ENCODE peak calls at places on chromosomes 3 and 15, in nine cellular contexts. R is SK-N-SH, O is stomach, N is transverse colon, M is H1, P is K562, Z is GM12878, H is endothelial cell of umbilical vein, S is HCT116. U is an unnamed sample. For H3K9me3, the result is how much of the 10 kb centered on the place peaks cover.

GRCh38 chr3:165984589-165984988 is 147.4 kb upstream of the BCHE start:
- DNase-seq in R (no peak), O (no peak), N (no peak), M (no peak), P (no peak), Z (no peak), H (no peak), S (no peak), U (no peak)

GRCh38 chr15:65666257-65666656 is 44.5 kb downstream of the SLC24A1 start:
- DNase-seq in R (no peak), O (no peak), N (no peak), M (no peak), P (no peak), Z (no peak), H (peak), S (no peak), U (no peak)

GRCh38 chr3:41682996-41683395 is 278.9 kb downstream of the ULK4 start:
- DNase-seq in R (no peak), O (no peak), N (no peak), M (no peak), P (no peak), Z (no peak), H (no peak), S (no peak), U (no peak)

GRCh38 chr15:47437492-47437891 is 279.8 kb upstream of the SEMA6D start:
- DNase-seq in R (no peak), O (no peak), N (no peak), M (no peak), P (no peak), Z (no peak), H (no peak), S (no peak), U (no peak)

GRCh38 chr15:98946301-98947255 is 61.0 kb downstream of the PGPEP1L start:
- DNase-seq in R (no peak), O (no peak), N (no peak), M (no peak), P (no peak), Z (no peak), H (peak), S (no peak), U (peak)

GRCh38 chr3:52712291-52713212 is 6.6 kb downstream of the SPCS1 start:
- DNase-seq in R (no peak), O (no peak), N (no peak), M (peak), P (no peak), Z (no peak), H (no peak), S (no peak), U (no peak)

GRCh38 chr15:76386178-76386577 is 49.6 kb downstream of the ISL2 start:
- DNase-seq in R (no peak), O (no peak), N (no peak), M (no peak), P (no peak), Z (no peak), H (no peak), S (no peak), U (no peak)

GRCh38 chr3:46987485-46988401 is 8.3 kb downstream of the NBEAL2 start:
- DNase-seq in R (no peak), O (peak), N (peak), M (peak), P (peak), Z (peak), H (peak), S (no peak), U (no peak)

GRCh38 chr3:179801831-179802230 is 149.0 kb downstream of the USP13 start:
- DNase-seq in R (no peak), O (no peak), N (no peak), M (no peak), P (no peak), Z (no peak), H (no peak), S (no peak), U (no peak)

GRCh38 chr3:157786216-157786615 is 283.0 kb upstream of the VEPH1 start:
- DNase-seq in R (no peak), O (no peak), N (no peak), M (no peak), P (no peak), Z (no peak), H (no peak), S (no peak), U (no peak)

GRCh38 chr3:172848910-172849309 is 98.4 kb downstream of the ECT2 start:
- DNase-seq in R (no peak), O (no peak), N (no peak), M (no peak), P (no peak), Z (no peak), H (peak), S (no peak), U (no peak)

DNA sequence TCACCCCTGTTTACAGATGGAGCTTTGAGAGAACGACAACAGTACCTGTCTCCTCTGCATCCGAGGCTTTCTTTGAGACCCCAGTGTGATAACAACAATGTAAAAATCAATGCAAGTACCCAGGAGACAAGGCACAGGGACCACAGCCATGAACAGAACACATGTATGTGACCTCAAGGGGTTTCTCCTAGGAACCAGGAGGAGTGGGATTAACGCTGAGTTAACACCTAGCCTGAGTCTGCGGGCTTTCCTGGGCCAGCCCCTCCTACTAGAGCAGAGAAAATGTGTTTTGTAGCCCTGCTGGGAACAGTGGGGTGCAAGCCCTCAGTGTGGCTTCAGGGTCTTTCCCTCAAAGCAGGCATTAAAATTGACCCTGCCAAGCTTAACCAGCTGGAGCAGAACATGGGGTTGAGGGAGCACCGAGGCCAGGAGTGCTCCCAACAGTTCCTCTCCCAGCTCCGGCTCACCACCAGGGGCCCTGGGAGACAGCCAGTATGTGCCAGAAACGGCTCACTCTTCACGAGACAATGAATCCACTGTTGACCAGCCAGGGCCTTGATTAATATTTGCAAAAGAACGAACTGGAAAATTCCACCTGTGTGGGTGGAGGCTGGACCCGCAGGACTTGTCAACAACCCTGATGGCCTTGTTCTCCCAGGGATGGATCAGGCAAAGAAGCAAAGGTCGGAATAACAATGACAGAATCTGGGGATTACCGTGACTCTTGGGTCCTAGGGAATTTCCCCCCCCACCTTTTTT is 3.6 kb downstream of the CHDH start:
- DNase-seq in R (no peak), O (peak), N (peak), M (peak), P (no peak), Z (no peak), H (no peak), S (peak), U (no peak)
- TF ChIP-seq POLR2AphosphoS5 in R (no peak), O (peak), N (no peak), M (no peak), P (no peak), Z (no peak), H (no peak), S (no peak), U (no peak)

GRCh38 chr15:25176616-25176923 is 221.8 kb downstream of the SNRPN start:
- DNase-seq in R (peak), O (peak), N (peak), M (no peak), P (no peak), Z (no peak), H (no peak), S (no peak), U (peak)
- H3K9me3 ChIP-seq in R (under half), O (half or more), N (under half), M (half or more), P (under half), Z (under half), H (under half), S (under half), U (under half)

GRCh38 chr15:88656760-88657221 is 18.0 kb downstream of the ISG20 start:
- DNase-seq in R (no peak), O (peak), N (peak), M (no peak), P (no peak), Z (peak), H (no peak), S (no peak), U (peak)
- TF ChIP-seq POLR2AphosphoS5 in R (no peak), O (no peak), N (no peak), M (no peak), P (no peak), Z (no peak), H (no peak), S (no peak), U (no peak)

DNA sequence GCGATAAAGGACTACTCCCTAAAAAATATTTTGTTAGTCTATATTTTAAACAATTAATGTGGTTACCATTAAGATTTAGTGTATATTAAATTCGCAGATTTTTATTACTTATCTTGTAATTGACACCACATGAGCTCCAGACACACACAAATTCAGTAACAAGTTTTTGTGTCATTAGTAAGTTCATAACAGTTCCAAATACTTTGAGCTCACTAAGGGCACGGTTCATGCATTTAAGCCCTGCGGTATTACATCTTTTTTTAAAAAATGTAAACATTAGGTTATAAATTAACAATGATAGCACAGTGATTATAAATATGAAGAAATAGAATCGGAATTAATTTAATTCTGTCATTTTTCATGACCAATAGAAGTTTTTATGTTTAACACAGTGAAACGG is 317.3 kb downstream of the ZNF385D start:
- DNase-seq in R (no peak), O (no peak), N (no peak), M (no peak), P (no peak), Z (no peak), H (no peak), S (no peak), U (no peak)
- H3K9me3 ChIP-seq in R (under half), O (under half), N (under half), M (under half), P (under half), Z (under half), H (under half), S (under half), U (under half)

GRCh38 chr3:32077260-32078084 is 28.9 kb upstream of the GPD1L start:
- DNase-seq in R (no peak), O (no peak), N (peak), M (peak), P (peak), Z (no peak), H (peak), S (no peak), U (no peak)
- TF ChIP-seq POLR2AphosphoS5 in R (no peak), O (no peak), N (no peak), M (no peak), P (no peak), Z (no peak), H (no peak), S (no peak), U (no peak)

GRCh38 chr3:196790636-196791035 is 51.0 kb downstream of the PAK2 start:
- DNase-seq in R (no peak), O (no peak), N (no peak), M (no peak), P (no peak), Z (no peak), H (no peak), S (no peak), U (no peak)
- H3K9me3 ChIP-seq in R (under half), O (under half), N (under half), M (under half), P (under half), Z (under half), H (under half), S (under half), U (under half)